ENCODE peak calls at places on chromosome 14, in four cellular contexts. O is nephron progenitor cell, K is activated B cell treated with CpG ODN at 0.5 μM for 24 hours, U is COR-L47. J is an unnamed sample.

GRCh38 chr14:105475269-105475915 is 771 bp downstream of the CRIP2 start:
- DNase-seq in O (peak), K (no peak), U (no peak), J (no peak)

GRCh38 chr14:35789651-35790050 is 19.4 kb downstream of the RALGAPA1 start:
- DNase-seq in O (no peak), K (no peak), U (no peak), J (no peak)

GRCh38 chr14:64688801-64689200 is 15.4 kb upstream of the PLEKHG3 start:
- DNase-seq in O (no peak), K (no peak), U (peak), J (no peak)

GRCh38 chr14:94317259-94317658 is 5.9 kb downstream of the SERPINA6 start:
- DNase-seq in O (no peak), K (no peak), U (no peak), J (no peak)

GRCh38 chr14:35333347-35333730 is 41.2 kb downstream of the PSMA6 start:
- DNase-seq in O (no peak), K (no peak), U (no peak), J (no peak)

GRCh38 chr14:72023128-72024042 is 91.2 kb downstream of the RGS6 start:
- DNase-seq in O (no peak), K (no peak), U (no peak), J (no peak)

GRCh38 chr14:76868453-76869170 is 42.4 kb downstream of the LRRC74A start:
- DNase-seq in O (no peak), K (no peak), U (no peak), J (no peak)

GRCh38 chr14:92164958-92165357 is 43.2 kb downstream of the CPSF2 start:
- DNase-seq in O (no peak), K (no peak), U (no peak), J (no peak)

GRCh38 chr14:69321601-69322330 is 61.8 kb downstream of the GALNT16 start:
- DNase-seq in O (no peak), K (no peak), U (no peak), J (no peak)

GRCh38 chr14:64507376-64508156 is 3.0 kb downstream of the ZBTB1 start:
- DNase-seq in O (no peak), K (no peak), U (peak), J (no peak)

GRCh38 chr14:38721822-38722431 is 381.1 kb downstream of the SEC23A start:
- DNase-seq in O (peak), K (no peak), U (no peak), J (peak)

GRCh38 chr14:101112351-101113107 is 209.0 kb upstream of the RTL1 start:
- DNase-seq in O (no peak), K (no peak), U (no peak), J (no peak)

GRCh38 chr14:21525571-21525970 is 575 bp downstream of the SALL2 start:
- DNase-seq in O (no peak), K (no peak), U (peak), J (peak)

GRCh38 chr14:71142375-71143038 is 235.2 kb downstream of the PCNX1 start:
- DNase-seq in O (no peak), K (no peak), U (no peak), J (no peak)

GRCh38 chr14:52012635-52013034 is 23.3 kb downstream of the RTRAF start:
- DNase-seq in O (no peak), K (no peak), U (no peak), J (no peak)

GRCh38 chr14:73258076-73258475 is 20.8 kb downstream of the PAPLN start:
- DNase-seq in O (no peak), K (no peak), U (no peak), J (no peak)

GRCh38 chr14:22563987-22564386 is 25.0 kb downstream of the DAD1 start:
- DNase-seq in O (no peak), K (no peak), U (no peak), J (no peak)

GRCh38 chr14:68427550-68427890 is 365.3 kb downstream of the ZFP36L1 start:
- DNase-seq in O (no peak), K (no peak), U (no peak), J (no peak)

GRCh38 chr14:66009104-66009503 is 477.1 kb upstream of the CCDC196 start:
- DNase-seq in O (no peak), K (no peak), U (no peak), J (no peak)

GRCh38 chr14:58637391-58638230 is at the start of gene DACT1:
- DNase-seq in O (peak), K (peak), U (no peak), J (peak)

GRCh38 chr14:58078068-58078467 is 73.9 kb downstream of the ARMH4 start:
- DNase-seq in O (no peak), K (no peak), U (no peak), J (no peak)

GRCh38 chr14:104091927-104092771 is 6.6 kb downstream of the ASPG start:
- DNase-seq in O (no peak), K (no peak), U (no peak), J (no peak)

GRCh38 chr14:85688024-85688423 is 158.1 kb downstream of the FLRT2 start:
- DNase-seq in O (no peak), K (no peak), U (no peak), J (no peak)